ENCODE peak calls at places on chromosomes 3 and 15, in ten cellular contexts. One of them, this sample, is unnamed.

GRCh38 chr3:55486101-55486856 is 827 bp downstream of the WNT5A start:
- DNase-seq in IMR-90: peak; percentile 79
- DNase-seq in CD8-positive, alpha-beta memory T cell: no peak
- DNase-seq in colonic mucosa: peak; percentile 63
- DNase-seq in heart right ventricle: peak; percentile 52
- DNase-seq in heart left ventricle: peak; percentile 82
- DNase-seq in psoas muscle: peak; percentile 75
- DNase-seq in CD4-positive, alpha-beta T cell: no peak
- DNase-seq in GM23338: peak; percentile 75
- DNase-seq in dorsolateral prefrontal cortex: peak; percentile 21
- DNase-seq in this sample: peak; percentile 90

GRCh38 chr15:67146214-67146613 is 80.8 kb downstream of the SMAD3 start:
- DNase-seq in psoas muscle: peak; percentile 71
- DNase-seq in heart right ventricle: peak; percentile 45
- DNase-seq in IMR-90: peak; percentile 93
- DNase-seq in dorsolateral prefrontal cortex: no peak
- DNase-seq in heart left ventricle: peak; percentile 71
- DNase-seq in colonic mucosa: peak; percentile 82
- DNase-seq in GM23338: no peak
- DNase-seq in CD8-positive, alpha-beta memory T cell: no peak
- DNase-seq in CD4-positive, alpha-beta T cell: no peak
- DNase-seq in this sample: no peak

GRCh38 chr15:53251998-53252397 is 461.9 kb upstream of the ONECUT1 start:
- DNase-seq in psoas muscle: no peak
- DNase-seq in GM23338: no peak
- DNase-seq in IMR-90: no peak
- DNase-seq in CD8-positive, alpha-beta memory T cell: no peak
- DNase-seq in colonic mucosa: no peak
- DNase-seq in heart right ventricle: no peak
- DNase-seq in CD4-positive, alpha-beta T cell: no peak
- DNase-seq in dorsolateral prefrontal cortex: no peak
- DNase-seq in heart left ventricle: no peak
- DNase-seq in this sample: no peak

GRCh38 chr15:91867581-91868026 is 14.1 kb downstream of the SLCO3A1 start:
- DNase-seq in GM23338: peak; percentile 35
- DNase-seq in heart left ventricle: peak; percentile 78
- DNase-seq in colonic mucosa: peak; percentile 88
- DNase-seq in heart right ventricle: peak; percentile 86
- DNase-seq in CD4-positive, alpha-beta T cell: no peak
- DNase-seq in IMR-90: peak; percentile 87
- DNase-seq in psoas muscle: peak; percentile 75
- DNase-seq in dorsolateral prefrontal cortex: no peak
- DNase-seq in CD8-positive, alpha-beta memory T cell: no peak
- DNase-seq in this sample: peak; percentile 92

GRCh38 chr3:30681276-30682211 is 75.1 kb downstream of the TGFBR2 start:
- DNase-seq in dorsolateral prefrontal cortex: no peak
- DNase-seq in psoas muscle: peak; percentile 40
- DNase-seq in CD8-positive, alpha-beta memory T cell: no peak
- DNase-seq in heart right ventricle: peak; percentile 67
- DNase-seq in GM23338: no peak
- DNase-seq in heart left ventricle: peak; percentile 79
- DNase-seq in colonic mucosa: peak; percentile 29
- DNase-seq in CD4-positive, alpha-beta T cell: no peak
- DNase-seq in IMR-90: peak; percentile 68
- DNase-seq in this sample: peak; percentile 81

GRCh38 chr3:153439780-153440179 is 277.8 kb downstream of the RAP2B start:
- DNase-seq in GM23338: peak; percentile 32
- DNase-seq in CD8-positive, alpha-beta memory T cell: no peak
- DNase-seq in CD4-positive, alpha-beta T cell: no peak
- DNase-seq in heart left ventricle: no peak
- DNase-seq in heart right ventricle: no peak
- DNase-seq in dorsolateral prefrontal cortex: no peak
- DNase-seq in IMR-90: peak; percentile 8
- DNase-seq in psoas muscle: no peak
- DNase-seq in colonic mucosa: no peak
- DNase-seq in this sample: no peak

GRCh38 chr3:196321162-196321561 is 3.1 kb upstream of the DYNLT2B start:
- DNase-seq in GM23338: no peak
- DNase-seq in heart left ventricle: no peak
- DNase-seq in psoas muscle: no peak
- DNase-seq in CD8-positive, alpha-beta memory T cell: no peak
- DNase-seq in colonic mucosa: no peak
- DNase-seq in CD4-positive, alpha-beta T cell: no peak
- DNase-seq in IMR-90: no peak
- DNase-seq in dorsolateral prefrontal cortex: no peak
- DNase-seq in heart right ventricle: no peak
- DNase-seq in this sample: no peak

GRCh38 chr3:190378240-190378891 is 9.6 kb upstream of the CLDN16 start:
- DNase-seq in GM23338: no peak
- DNase-seq in heart right ventricle: no peak
- DNase-seq in IMR-90: peak; percentile 79
- DNase-seq in heart left ventricle: no peak
- DNase-seq in CD8-positive, alpha-beta memory T cell: no peak
- DNase-seq in CD4-positive, alpha-beta T cell: no peak
- DNase-seq in psoas muscle: peak; percentile 12
- DNase-seq in colonic mucosa: no peak
- DNase-seq in dorsolateral prefrontal cortex: no peak
- DNase-seq in this sample: no peak

GRCh38 chr3:188306435-188306980 is 152.6 kb downstream of the LPP start:
- DNase-seq in dorsolateral prefrontal cortex: no peak
- DNase-seq in heart right ventricle: no peak
- DNase-seq in CD8-positive, alpha-beta memory T cell: no peak
- DNase-seq in IMR-90: no peak
- DNase-seq in psoas muscle: no peak
- DNase-seq in colonic mucosa: no peak
- DNase-seq in heart left ventricle: no peak
- DNase-seq in CD4-positive, alpha-beta T cell: no peak
- DNase-seq in GM23338: no peak
- DNase-seq in this sample: no peak

GRCh38 chr3:188303823-188304222 is 149.9 kb downstream of the LPP start:
- DNase-seq in colonic mucosa: no peak
- DNase-seq in CD4-positive, alpha-beta T cell: no peak
- DNase-seq in GM23338: no peak
- DNase-seq in IMR-90: no peak
- DNase-seq in psoas muscle: no peak
- DNase-seq in CD8-positive, alpha-beta memory T cell: no peak
- DNase-seq in dorsolateral prefrontal cortex: no peak
- DNase-seq in heart left ventricle: no peak
- DNase-seq in heart right ventricle: no peak
- DNase-seq in this sample: no peak

GRCh38 chr3:188303286-188303799 is 149.4 kb downstream of the LPP start:
- DNase-seq in heart right ventricle: no peak
- DNase-seq in CD8-positive, alpha-beta memory T cell: no peak
- DNase-seq in psoas muscle: no peak
- DNase-seq in IMR-90: no peak
- DNase-seq in dorsolateral prefrontal cortex: no peak
- DNase-seq in colonic mucosa: no peak
- DNase-seq in GM23338: peak; percentile 19
- DNase-seq in heart left ventricle: no peak
- DNase-seq in CD4-positive, alpha-beta T cell: no peak
- DNase-seq in this sample: no peak

GRCh38 chr3:188301147-188301546 is 147.2 kb downstream of the LPP start:
- DNase-seq in colonic mucosa: no peak
- DNase-seq in IMR-90: no peak
- DNase-seq in GM23338: peak; percentile 21
- DNase-seq in psoas muscle: no peak
- DNase-seq in CD8-positive, alpha-beta memory T cell: no peak
- DNase-seq in heart left ventricle: no peak
- DNase-seq in dorsolateral prefrontal cortex: no peak
- DNase-seq in CD4-positive, alpha-beta T cell: no peak
- DNase-seq in heart right ventricle: no peak
- DNase-seq in this sample: no peak

DNA sequence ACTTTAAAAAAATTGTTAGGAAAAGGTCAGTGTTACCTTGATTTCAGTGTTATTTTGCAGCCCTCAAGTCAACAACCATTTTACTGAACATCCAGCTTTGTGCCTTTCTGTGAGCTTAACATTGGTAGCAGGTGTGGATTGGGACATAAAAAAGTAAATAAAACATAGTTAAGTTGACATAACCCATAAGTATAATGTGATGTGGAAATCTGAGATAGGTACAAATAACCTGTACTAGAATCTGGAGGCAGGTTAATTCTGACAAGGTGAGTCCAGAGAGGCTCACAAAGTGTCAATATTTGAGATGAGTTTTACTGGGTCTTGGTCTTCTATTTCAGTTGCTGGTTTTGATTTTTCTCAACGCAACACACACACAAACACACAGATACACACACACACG is 151.3 kb downstream of the LPP start:
- DNase-seq in heart left ventricle: no peak
- DNase-seq in psoas muscle: no peak
- DNase-seq in CD8-positive, alpha-beta memory T cell: no peak
- DNase-seq in dorsolateral prefrontal cortex: no peak
- DNase-seq in IMR-90: no peak
- DNase-seq in CD4-positive, alpha-beta T cell: no peak
- DNase-seq in colonic mucosa: no peak
- DNase-seq in GM23338: no peak
- DNase-seq in heart right ventricle: no peak
- DNase-seq in this sample: no peak
- H3K27ac ChIP-seq in heart left ventricle: no peak overlapping the region
- H3K27ac ChIP-seq in psoas muscle: no peak overlapping the region
- H3K27ac ChIP-seq in CD8-positive, alpha-beta memory T cell: no peak overlapping the region
- H3K27ac ChIP-seq in dorsolateral prefrontal cortex: no peak overlapping the region
- H3K27ac ChIP-seq in IMR-90: no peak overlapping the region
- H3K27ac ChIP-seq in CD4-positive, alpha-beta T cell: no peak overlapping the region
- H3K27ac ChIP-seq in colonic mucosa: no peak overlapping the region
- H3K27ac ChIP-seq in GM23338: no peak overlapping the region
- H3K27ac ChIP-seq in heart right ventricle: no peak overlapping the region
- H3K27ac ChIP-seq in this sample: no peak overlapping the region

DNA sequence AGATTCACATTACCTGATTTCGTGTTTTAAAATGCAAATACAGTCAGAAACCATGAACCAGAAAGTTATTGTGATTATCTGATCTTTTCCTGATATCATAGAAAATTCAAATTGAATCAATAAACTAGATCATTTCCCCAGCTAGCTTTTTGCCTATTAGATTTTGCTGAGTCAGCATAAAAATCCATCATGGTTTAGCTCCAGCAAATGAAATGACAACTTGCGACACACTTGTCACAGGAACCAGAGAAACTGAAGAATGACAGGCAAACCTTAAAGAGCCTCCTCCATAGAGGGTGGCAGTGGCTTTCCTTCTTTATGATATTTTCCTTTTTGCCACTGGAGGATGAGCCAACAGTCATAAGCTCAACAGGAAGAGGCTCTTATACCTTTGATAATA is 30.6 kb upstream of the TMEM108 start:
- DNase-seq in CD8-positive, alpha-beta memory T cell: no peak
- DNase-seq in dorsolateral prefrontal cortex: no peak
- DNase-seq in psoas muscle: no peak
- DNase-seq in GM23338: no peak
- DNase-seq in heart left ventricle: no peak
- DNase-seq in IMR-90: no peak
- DNase-seq in colonic mucosa: no peak
- DNase-seq in heart right ventricle: no peak
- DNase-seq in CD4-positive, alpha-beta T cell: no peak
- DNase-seq in this sample: no peak
- H3K27ac ChIP-seq in CD8-positive, alpha-beta memory T cell: no peak overlapping the region
- H3K27ac ChIP-seq in dorsolateral prefrontal cortex: no peak overlapping the region
- H3K27ac ChIP-seq in psoas muscle: no peak overlapping the region
- H3K27ac ChIP-seq in GM23338: no peak overlapping the region
- H3K27ac ChIP-seq in heart left ventricle: no peak overlapping the region
- H3K27ac ChIP-seq in IMR-90: no peak overlapping the region
- H3K27ac ChIP-seq in colonic mucosa: no peak overlapping the region
- H3K27ac ChIP-seq in heart right ventricle: no peak overlapping the region
- H3K27ac ChIP-seq in CD4-positive, alpha-beta T cell: no peak overlapping the region
- H3K27ac ChIP-seq in this sample: no peak overlapping the region

DNA sequence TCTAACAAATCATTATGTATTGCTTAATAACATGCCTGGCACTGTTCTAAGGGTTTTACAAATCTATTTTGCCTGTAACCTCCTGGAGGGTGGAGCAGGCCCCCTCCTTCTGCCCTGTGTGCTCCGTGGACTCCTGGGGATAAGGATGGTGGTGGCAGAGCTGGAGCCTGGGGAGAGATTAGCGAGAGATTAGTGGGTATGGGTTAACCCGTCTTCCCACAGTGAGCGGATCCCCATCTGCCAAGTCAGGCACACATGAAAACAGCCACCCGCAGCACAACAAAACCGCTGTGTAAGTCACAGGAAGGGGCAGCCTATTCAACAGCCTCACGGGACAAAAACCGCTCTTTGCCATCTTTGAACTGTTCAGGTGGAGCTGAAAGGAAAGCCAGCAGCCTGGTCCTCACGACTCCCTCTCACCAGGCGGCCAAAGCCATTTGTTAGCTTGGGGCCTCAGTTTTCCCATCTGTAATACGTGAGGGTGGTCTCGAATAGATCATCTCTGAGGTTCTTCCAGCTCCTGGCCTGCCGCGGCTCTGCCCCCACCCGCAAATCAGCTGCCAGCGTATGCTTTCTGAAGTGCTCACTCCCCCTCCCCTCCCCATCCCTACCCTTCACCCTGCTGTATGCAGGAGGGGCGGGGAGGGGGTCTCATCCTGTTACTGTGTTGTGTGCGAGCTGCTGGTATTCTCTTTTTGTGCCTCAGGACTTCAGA is 43.6 kb downstream of the PDIA5 start:
- DNase-seq in GM23338: no peak
- DNase-seq in colonic mucosa: no peak
- DNase-seq in heart right ventricle: no peak
- DNase-seq in psoas muscle: no peak
- DNase-seq in CD8-positive, alpha-beta memory T cell: no peak
- DNase-seq in IMR-90: no peak
- DNase-seq in CD4-positive, alpha-beta T cell: no peak
- DNase-seq in dorsolateral prefrontal cortex: no peak
- DNase-seq in heart left ventricle: no peak
- DNase-seq in this sample: no peak
- H3K27ac ChIP-seq in GM23338: no peak overlapping the region
- H3K27ac ChIP-seq in colonic mucosa: no peak overlapping the region
- H3K27ac ChIP-seq in heart right ventricle: no peak overlapping the region
- H3K27ac ChIP-seq in psoas muscle: no peak overlapping the region
- H3K27ac ChIP-seq in CD8-positive, alpha-beta memory T cell: no peak overlapping the region
- H3K27ac ChIP-seq in IMR-90: no peak overlapping the region
- H3K27ac ChIP-seq in CD4-positive, alpha-beta T cell: no peak overlapping the region
- H3K27ac ChIP-seq in dorsolateral prefrontal cortex: no peak overlapping the region
- H3K27ac ChIP-seq in heart left ventricle: no peak overlapping the region
- H3K27ac ChIP-seq in this sample: no peak overlapping the region

DNA sequence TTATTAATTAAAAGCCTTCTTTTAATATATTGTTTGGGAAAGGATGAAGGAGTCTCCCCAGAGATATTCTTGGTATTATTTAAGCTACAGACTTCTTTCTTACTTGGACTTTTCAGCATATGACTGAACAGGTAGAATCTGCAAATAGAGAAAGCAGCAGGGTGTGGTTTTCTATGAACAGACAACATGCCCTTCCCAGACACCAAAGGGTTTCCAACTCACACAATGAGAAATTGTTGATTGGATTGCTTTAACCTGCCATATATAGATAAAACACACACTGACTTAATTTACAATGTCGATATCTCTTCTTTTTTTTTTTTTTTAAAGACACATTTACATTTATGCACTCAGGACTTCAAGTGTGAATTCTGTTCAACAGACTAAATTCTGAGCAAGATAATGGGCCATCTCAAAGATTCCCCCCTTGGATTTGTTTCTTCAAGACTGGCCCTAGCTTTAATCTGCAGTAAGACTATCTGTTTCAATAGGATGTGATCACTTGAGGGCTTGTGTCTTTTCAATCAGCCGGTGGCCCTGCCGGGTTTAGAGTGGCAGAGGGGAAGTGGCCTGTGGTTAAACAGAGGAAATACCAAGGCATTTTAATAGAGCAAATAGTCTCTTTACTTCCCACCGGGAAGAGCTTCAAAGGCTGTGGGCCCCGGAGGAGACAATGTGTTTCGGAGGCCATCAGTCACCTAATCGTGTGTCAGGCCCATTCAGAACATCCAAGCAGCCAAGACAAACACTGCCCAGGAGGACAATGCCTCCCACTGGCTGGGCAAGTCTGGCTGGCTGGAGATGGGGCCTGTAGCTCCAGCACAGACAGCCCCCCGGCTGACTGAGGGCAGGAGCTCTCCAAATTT is 6.1 kb downstream of the IL17RD start:
- DNase-seq in IMR-90: no peak
- DNase-seq in GM23338: peak; percentile 79
- DNase-seq in CD8-positive, alpha-beta memory T cell: no peak
- DNase-seq in heart left ventricle: no peak
- DNase-seq in psoas muscle: no peak
- DNase-seq in CD4-positive, alpha-beta T cell: no peak
- DNase-seq in heart right ventricle: no peak
- DNase-seq in colonic mucosa: no peak
- DNase-seq in dorsolateral prefrontal cortex: no peak
- DNase-seq in this sample: no peak
- H3K27ac ChIP-seq in IMR-90: no peak overlapping the region
- H3K27ac ChIP-seq in GM23338: peak overlapping the region; percentile 95
- H3K27ac ChIP-seq in CD8-positive, alpha-beta memory T cell: no peak overlapping the region
- H3K27ac ChIP-seq in heart left ventricle: peak overlapping the region; percentile 74
- H3K27ac ChIP-seq in psoas muscle: no peak overlapping the region
- H3K27ac ChIP-seq in CD4-positive, alpha-beta T cell: no peak overlapping the region
- H3K27ac ChIP-seq in heart right ventricle: peak overlapping the region; percentile 63
- H3K27ac ChIP-seq in colonic mucosa: no peak overlapping the region
- H3K27ac ChIP-seq in dorsolateral prefrontal cortex: no peak overlapping the region
- H3K27ac ChIP-seq in this sample: peak overlapping the region; percentile 38

This sample was measured in kidney.